ENCODE peak calls at places on chromosome 2, in seven cellular contexts. R is gastrocnemius medialis, V is body of pancreas, K is epithelial cell of esophagus, X is kidney, W is spleen, T is breast epithelium. P is an unnamed sample.

GRCh38 chr2:176924909-176925548 is 287.6 kb upstream of the HNRNPA3 start:
- DNase-seq in X (no peak), W (no peak), T (no peak), K (peak), R (no peak), V (no peak), P (no peak)

GRCh38 chr2:153105829-153106578 is 372.6 kb downstream of the RPRM start:
- DNase-seq in X (no peak), W (no peak), T (no peak), K (peak), R (no peak), V (no peak), P (no peak)

GRCh38 chr2:30447149-30448045 is at the start of gene LCLAT1:
- DNase-seq in V (peak), T (peak), X (peak), R (peak), W (peak), K (peak), P (peak)

GRCh38 chr2:16791496-16791895 is 125.9 kb upstream of the CYRIA start:
- DNase-seq in R (no peak), K (peak), T (no peak), X (no peak), V (no peak), W (no peak), P (no peak)

GRCh38 chr2:96156011-96156820 is 11.0 kb upstream of the DUSP2 start:
- DNase-seq in K (no peak), W (peak), X (peak), V (no peak), T (no peak), R (no peak), P (no peak)

GRCh38 chr2:219513787-219514186 is 495 bp upstream of the ASIC4 start:
- DNase-seq in R (no peak), V (no peak), T (no peak), W (no peak), X (no peak), K (no peak), P (no peak)

GRCh38 chr2:24327988-24328387 is 32.3 kb downstream of the ITSN2 start:
- DNase-seq in V (no peak), X (no peak), W (no peak), K (no peak), R (no peak), T (no peak), P (no peak)

GRCh38 chr2:15481000-15481399 is 80.1 kb downstream of the NBAS start:
- DNase-seq in W (no peak), T (no peak), V (no peak), X (no peak), R (no peak), K (no peak), P (no peak)

GRCh38 chr2:234451852-234452625 is 44.8 kb downstream of the ARL4C start:
- DNase-seq in V (no peak), K (peak), W (no peak), R (no peak), T (no peak), X (no peak), P (no peak)

GRCh38 chr2:110659248-110659647 is 18.6 kb downstream of the BUB1 start:
- DNase-seq in K (peak), R (no peak), X (no peak), V (no peak), T (no peak), W (no peak), P (no peak)

GRCh38 chr2:60553992-60554648 is 666 bp upstream of the BCL11A start:
- DNase-seq in R (no peak), T (no peak), W (peak), X (peak), K (peak), V (peak), P (no peak)

GRCh38 chr2:217944923-217945322 is 57.9 kb downstream of the TNS1 start:
- DNase-seq in X (no peak), K (no peak), W (peak), R (no peak), T (no peak), V (no peak), P (no peak)

GRCh38 chr2:30232027-30232800 is 880 bp downstream of the LBH start:
- DNase-seq in X (peak), T (peak), V (peak), K (no peak), R (no peak), W (peak), P (no peak)

GRCh38 chr2:38599706-38600105 is 3.0 kb downstream of the HNRNPLL start:
- DNase-seq in K (no peak), T (no peak), V (no peak), X (no peak), R (no peak), W (no peak), P (no peak)

GRCh38 chr2:58644992-58645391 is 403.9 kb upstream of the FANCL start:
- DNase-seq in W (no peak), T (no peak), V (no peak), X (no peak), R (no peak), K (peak), P (no peak)

GRCh38 chr2:46845542-46846453 is 69.8 kb downstream of the MCFD2 start:
- DNase-seq in R (no peak), W (no peak), T (peak), K (peak), X (peak), V (no peak), P (no peak)

GRCh38 chr2:196827356-196827755 is 18.2 kb upstream of the C2orf66 start:
- DNase-seq in V (no peak), W (no peak), K (peak), T (no peak), X (no peak), R (no peak), P (no peak)

GRCh38 chr2:112541315-112542122 is 746 bp upstream of the POLR1B start:
- DNase-seq in V (peak), X (peak), K (no peak), W (peak), R (no peak), T (peak), P (peak)

GRCh38 chr2:207768168-207768890 is 1.4 kb downstream of the FZD5 start:
- DNase-seq in X (peak), T (peak), V (peak), K (peak), R (peak), W (peak), P (no peak)

DNA sequence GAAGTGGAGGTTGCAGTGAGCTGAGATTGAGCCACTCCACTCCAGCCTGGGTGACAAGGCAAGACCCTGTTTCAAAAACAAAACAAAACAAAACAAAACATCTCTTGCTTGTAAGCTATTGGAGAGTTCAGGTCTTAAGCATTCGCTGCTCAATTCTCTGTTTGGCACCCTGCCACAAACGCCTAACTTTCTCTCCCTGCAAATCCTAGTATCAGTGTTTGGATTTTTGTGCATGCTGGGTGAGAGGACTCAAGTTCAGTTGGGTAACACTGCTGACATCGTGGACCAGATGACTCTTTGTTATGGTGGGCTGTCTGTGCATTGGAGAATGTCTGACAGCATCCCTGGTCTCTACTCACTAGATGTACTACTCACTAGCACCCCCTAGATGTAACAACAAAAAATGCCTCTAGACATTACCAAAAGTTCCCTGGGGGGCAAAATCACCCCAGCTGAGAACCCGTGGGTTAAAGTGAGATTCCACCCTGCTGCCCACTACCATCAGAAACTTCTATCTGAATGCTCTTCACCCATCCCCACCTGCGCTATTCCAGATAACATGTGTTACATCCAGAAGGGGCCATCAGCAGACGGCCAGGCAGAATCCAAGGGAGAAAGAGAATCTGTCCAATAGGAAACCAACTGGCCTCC is 50.9 kb downstream of the CACNB4 start:
- DNase-seq in T (no peak), W (no peak), X (no peak), V (no peak), K (no peak), R (no peak), P (no peak)
- TF ChIP-seq CTCF in T (no peak), W (no peak), X (no peak), V (peak), K (peak), R (no peak), P (peak)

GRCh38 chr2:53028746-53029423 is 738.7 kb upstream of the CHAC2 start:
- DNase-seq in V (no peak), X (no peak), T (no peak), W (no peak), K (no peak), R (no peak), P (no peak)
- TF ChIP-seq CTCF in V (no peak), X (no peak), T (no peak), W (no peak), K (no peak), R (no peak), P (no peak)

DNA sequence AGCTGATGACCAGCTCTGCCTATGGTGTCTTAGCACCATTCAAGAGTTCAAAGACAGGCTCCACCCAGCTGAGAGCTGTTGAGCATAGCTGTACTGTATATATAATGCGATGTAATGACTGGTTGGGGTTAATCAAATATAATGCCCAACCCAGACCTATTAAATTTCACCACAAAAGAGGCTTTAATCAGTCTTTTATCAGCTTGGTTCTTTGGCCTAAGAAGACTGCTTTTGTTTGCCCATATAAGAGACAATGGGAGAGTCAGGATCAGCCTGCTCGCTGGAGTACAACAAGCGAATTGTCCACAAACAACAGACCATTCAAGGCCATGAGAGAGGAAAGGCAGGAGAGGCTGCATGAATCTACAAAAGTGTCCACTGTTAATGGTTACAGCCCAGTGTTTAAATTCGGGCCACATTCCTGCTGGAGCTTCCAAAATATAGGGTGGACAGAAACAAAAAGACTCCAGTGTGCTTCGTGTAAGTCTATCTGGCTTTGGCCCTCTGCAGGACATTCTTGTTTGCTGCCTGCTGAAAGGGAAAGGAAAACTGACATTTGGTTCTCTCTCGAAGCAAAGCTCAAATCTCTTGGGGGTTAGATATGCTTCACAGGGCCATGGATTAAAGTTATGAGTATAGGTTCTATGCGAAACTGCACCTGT is 299.0 kb upstream of the FBXO11 start:
- DNase-seq in K (no peak), T (no peak), W (no peak), V (no peak), X (no peak), R (no peak), P (peak)
- TF ChIP-seq CTCF in K (no peak), T (no peak), W (peak), V (no peak), X (no peak), R (no peak), P (peak)

GRCh38 chr2:189208254-189208653 is 28.7 kb upstream of the COL5A2 start:
- DNase-seq in K (no peak), W (no peak), T (no peak), V (no peak), X (no peak), R (no peak), P (no peak)
- TF ChIP-seq CTCF in K (no peak), W (no peak), T (no peak), V (no peak), X (no peak), R (no peak), P (no peak)

GRCh38 chr2:215442392-215442787 is 6.5 kb upstream of the FN1 start:
- DNase-seq in T (no peak), V (no peak), X (no peak), R (no peak), K (no peak), W (no peak), P (no peak)
- TF ChIP-seq CTCF in T (no peak), V (no peak), X (no peak), R (no peak), K (no peak), W (no peak), P (peak)

GRCh38 chr2:127558911-127559310 is 23.4 kb downstream of the MYO7B start:
- DNase-seq in T (no peak), V (no peak), W (peak), R (no peak), X (no peak), K (no peak), P (no peak)

GRCh38 chr2:127561371-127561770 is 25.9 kb downstream of the MYO7B start:
- DNase-seq in X (no peak), R (no peak), K (no peak), V (no peak), W (peak), T (no peak), P (no peak)

GRCh38 chr2:127560929-127561275 is 25.4 kb downstream of the MYO7B start:
- DNase-seq in T (no peak), W (no peak), X (no peak), K (no peak), V (no peak), R (no peak), P (no peak)

GRCh38 chr2:127559454-127559853 is 24.0 kb downstream of the MYO7B start:
- DNase-seq in K (no peak), R (no peak), X (no peak), V (no peak), T (no peak), W (peak), P (no peak)

DNA sequence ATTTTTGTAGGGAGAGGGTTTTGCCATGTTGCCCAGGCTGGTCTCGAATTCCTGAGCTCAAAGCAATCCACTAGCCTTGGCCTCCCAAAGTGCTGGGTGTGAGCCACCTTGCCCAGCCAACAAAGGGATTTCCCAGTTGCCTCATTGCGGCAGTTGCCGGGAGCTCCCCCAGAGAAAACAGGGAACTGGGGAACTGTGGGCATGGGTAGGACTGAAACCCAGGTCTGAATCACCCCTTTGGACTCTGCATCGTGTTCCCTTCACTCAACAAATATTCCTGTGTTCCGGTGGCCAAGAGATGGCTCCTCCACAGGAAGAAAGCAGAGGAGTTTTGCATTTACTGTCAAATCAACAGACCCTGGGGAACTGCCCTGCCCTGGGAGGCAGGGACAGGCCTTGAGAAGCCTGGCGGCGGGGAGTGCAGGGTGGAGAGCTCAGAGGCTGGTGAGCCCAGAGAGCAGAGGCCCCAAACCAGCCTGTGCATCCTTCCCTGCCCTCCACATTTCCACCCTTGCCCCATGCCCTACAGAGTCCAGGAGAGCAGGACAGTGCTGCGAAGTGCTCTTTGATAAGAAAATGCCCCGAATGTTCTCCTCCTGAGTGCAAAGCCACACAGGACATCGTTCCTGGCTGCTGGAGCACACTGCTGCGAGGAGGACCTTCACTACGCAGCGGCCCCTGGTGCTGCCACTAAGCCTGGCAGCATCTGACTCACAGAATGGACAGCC is 24.9 kb downstream of the MYO7B start:
- DNase-seq in W (peak), V (no peak), R (no peak), X (no peak), K (no peak), T (no peak), P (no peak)
- TF ChIP-seq CTCF in W (no peak), V (no peak), R (no peak), X (no peak), K (no peak), T (no peak), P (no peak)

GRCh38 chr2:222315443-222316121 is 16.8 kb upstream of the PAX3 start:
- DNase-seq in K (no peak), W (no peak), T (no peak), X (no peak), V (no peak), R (no peak), P (no peak)
- TF ChIP-seq CTCF in K (no peak), W (no peak), T (no peak), X (no peak), V (no peak), R (no peak), P (no peak)

DNA sequence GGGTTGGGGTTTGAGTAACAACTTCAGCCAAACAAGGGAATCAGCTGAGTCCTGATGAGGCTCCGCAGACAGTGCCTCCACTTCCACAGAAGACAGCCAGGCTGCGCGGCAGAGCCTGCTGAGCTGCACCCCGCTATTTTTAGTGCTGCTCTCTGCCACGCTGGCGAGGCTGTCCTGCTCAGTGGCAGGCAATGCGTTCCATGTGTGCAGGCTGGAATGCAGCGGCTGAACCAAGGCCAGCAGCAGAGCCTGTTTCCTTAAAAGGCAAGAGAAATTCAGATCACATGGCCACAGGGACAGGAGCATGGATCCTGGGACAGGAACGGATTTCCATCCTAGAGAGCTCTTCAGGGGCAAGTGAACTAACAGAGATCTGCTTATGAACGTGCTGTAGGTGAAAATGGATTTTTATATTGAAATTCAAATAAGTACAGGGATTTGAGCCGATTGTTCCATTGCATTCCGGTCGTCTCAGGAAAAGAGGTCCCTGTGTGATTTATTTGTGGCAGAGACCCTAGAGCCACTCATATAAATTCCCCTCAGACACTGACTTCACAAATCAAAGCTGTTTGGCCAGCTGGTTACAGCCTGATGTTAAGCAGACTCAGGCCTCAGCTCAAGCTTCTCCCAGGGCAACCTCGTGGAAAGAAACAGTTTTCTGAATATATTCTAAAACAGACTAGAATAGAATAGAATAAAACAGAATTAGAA is 98.6 kb downstream of the COL6A3 start:
- DNase-seq in V (peak), W (no peak), X (peak), K (peak), T (peak), R (peak), P (peak)
- TF ChIP-seq CTCF in V (peak), W (no peak), X (no peak), K (no peak), T (peak), R (peak), P (peak)

GRCh38 chr2:231786917-231787292 is 660 bp downstream of the COPS7B start:
- DNase-seq in R (no peak), T (no peak), W (no peak), X (no peak), V (no peak), K (no peak), P (no peak)
- TF ChIP-seq CTCF in R (no peak), T (no peak), W (no peak), X (no peak), V (no peak), K (no peak), P (no peak)